ENCODE peak calls at places on chromosomes 6 and 20, in seven cellular contexts. M is activated gamma-delta T cell; Y is nucleus accumbens; X is epithelial cell of esophagus; H is stimulated activated naive CD8-positive, alpha-beta T cell treated with anti-CD3 and anti-CD28 coated beads, Interleukin-15, amount 100 ng/mL, for 72 hours; T is HS-27A; D is astrocyte of the spinal cord. B is an unnamed sample.

GRCh38 chr20:48275325-48275724 is 490.0 kb upstream of the SULF2 start:
- DNase-seq in M (no peak), D (peak), T (no peak), Y (no peak), H (no peak), X (no peak), B (no peak)

GRCh38 chr20:42111349-42111748 is 493.2 kb upstream of the CHD6 start:
- DNase-seq in X (no peak), H (no peak), D (no peak), T (no peak), Y (no peak), M (no peak), B (no peak)

GRCh38 chr20:51802170-51802745 is at the start of gene SALL4:
- DNase-seq in H (no peak), M (no peak), T (no peak), D (no peak), X (no peak), Y (no peak), B (no peak)

GRCh38 chr6:52221302-52221701 is 23.0 kb downstream of the IL17F start:
- DNase-seq in D (no peak), T (no peak), Y (no peak), H (peak), X (no peak), M (no peak), B (no peak)

GRCh38 chr20:25372584-25373336 is 17.9 kb downstream of the ABHD12 start:
- DNase-seq in X (peak), T (peak), D (peak), H (no peak), Y (no peak), M (no peak), B (peak)

GRCh38 chr6:157066781-157067491 is 256.4 kb downstream of the TMEM242 start:
- DNase-seq in Y (no peak), H (no peak), T (no peak), D (no peak), M (no peak), X (no peak), B (no peak)

GRCh38 chr6:47734826-47735481 is 36.6 kb downstream of the ADGRF4 start:
- DNase-seq in H (no peak), M (no peak), D (no peak), Y (no peak), T (no peak), X (no peak), B (no peak)

GRCh38 chr6:139060332-139060731 is 31.8 kb downstream of the ABRACL start:
- DNase-seq in D (peak), H (peak), T (no peak), M (no peak), X (peak), Y (no peak), B (peak)

GRCh38 chr6:74280130-74280692 is 584.2 kb downstream of the CD109 start:
- DNase-seq in X (no peak), D (no peak), M (no peak), Y (no peak), H (no peak), T (no peak), B (no peak)

GRCh38 chr20:891121-892080 is 24.7 kb downstream of the ANGPT4 start:
- DNase-seq in X (no peak), D (no peak), M (no peak), Y (peak), H (no peak), T (no peak), B (peak)

GRCh38 chr6:5146396-5146795 is 61.3 kb downstream of the PPP1R3G start:
- DNase-seq in D (no peak), T (no peak), Y (no peak), M (no peak), X (no peak), H (no peak), B (no peak)

GRCh38 chr6:101741474-101742171 is 348.1 kb downstream of the GRIK2 start:
- DNase-seq in M (no peak), D (no peak), T (no peak), H (no peak), X (no peak), Y (no peak), B (no peak)

GRCh38 chr6:108518714-108519576 is 41.8 kb upstream of the FOXO3 start:
- DNase-seq in T (no peak), X (peak), Y (no peak), D (peak), M (no peak), H (no peak), B (peak)

GRCh38 chr6:33321227-33321626 is 3.7 kb upstream of the ZBTB22 start:
- DNase-seq in X (no peak), T (no peak), M (no peak), H (no peak), D (no peak), Y (no peak), B (no peak)

GRCh38 chr6:17022604-17023003 is 79.2 kb upstream of the STMND1 start:
- DNase-seq in Y (no peak), M (no peak), T (no peak), D (no peak), H (no peak), X (no peak), B (no peak)

GRCh38 chr6:137058037-137058436 is 13.3 kb upstream of the IL20RA start:
- DNase-seq in T (no peak), M (no peak), Y (no peak), D (no peak), H (no peak), X (no peak), B (no peak)

GRCh38 chr6:147204060-147204785 is at the start of gene STXBP5:
- DNase-seq in H (peak), X (peak), Y (peak), T (no peak), M (peak), D (peak), B (peak)

GRCh38 chr6:158024566-158025297 is 43.1 kb downstream of the SYNJ2 start:
- DNase-seq in D (no peak), M (no peak), T (no peak), X (no peak), Y (no peak), H (no peak), B (no peak)

GRCh38 chr6:56532766-56533551 is 109.7 kb downstream of the DST start:
- DNase-seq in Y (no peak), M (no peak), D (no peak), X (no peak), T (no peak), H (no peak), B (no peak)

GRCh38 chr6:106666290-106667021 is 37.1 kb downstream of the QRSL1 start:
- DNase-seq in D (no peak), X (no peak), M (no peak), Y (no peak), H (no peak), T (no peak), B (no peak)

GRCh38 chr6:31771992-31772358 is 5.2 kb downstream of the VWA7 start:
- DNase-seq in X (no peak), M (no peak), H (no peak), D (no peak), T (no peak), Y (no peak), B (no peak)

GRCh38 chr6:156395276-156395675 is 381.9 kb upstream of the ARID1B start:
- DNase-seq in X (peak), M (no peak), D (no peak), Y (no peak), T (no peak), H (peak), B (no peak)

GRCh38 chr6:6801002-6801329 is 212.4 kb downstream of the LY86 start:
- DNase-seq in Y (no peak), X (no peak), M (no peak), H (no peak), D (no peak), T (no peak), B (no peak)

GRCh38 chr6:90818163-90818562 is 231.3 kb upstream of the MAP3K7 start:
- DNase-seq in M (no peak), H (no peak), Y (no peak), X (peak), D (no peak), T (no peak), B (no peak)

GRCh38 chr20:44019638-44020335 is 105.1 kb downstream of the TOX2 start:
- DNase-seq in T (no peak), X (peak), D (no peak), M (no peak), Y (no peak), H (peak), B (no peak)

GRCh38 chr6:51719297-51719696 is 368.1 kb downstream of the PKHD1 start:
- DNase-seq in M (no peak), H (no peak), Y (no peak), D (no peak), T (no peak), X (no peak), B (no peak)

GRCh38 chr6:80280258-80281010 is 174.0 kb downstream of the BCKDHB start:
- DNase-seq in Y (no peak), M (no peak), T (no peak), D (peak), X (peak), H (no peak), B (peak)

GRCh38 chr20:62066339-62066982 is 780 bp upstream of the TAF4 start:
- DNase-seq in D (peak), M (no peak), X (peak), T (peak), Y (no peak), H (peak), B (peak)

GRCh38 chr6:75775219-75775618 is 26.2 kb downstream of the MYO6 start:
- DNase-seq in D (no peak), T (no peak), H (no peak), Y (no peak), X (no peak), M (no peak), B (no peak)

GRCh38 chr20:39082686-39083085 is 120.5 kb downstream of the DHX35 start:
- DNase-seq in H (no peak), M (no peak), X (no peak), T (no peak), Y (no peak), D (no peak), B (no peak)

GRCh38 chr6:111761783-111762312 is 111.4 kb downstream of the FYN start:
- DNase-seq in D (peak), M (no peak), T (no peak), X (no peak), H (peak), Y (no peak), B (no peak)

GRCh38 chr6:13359287-13359686 is 30.9 kb upstream of the TBC1D7 start:
- DNase-seq in H (no peak), T (no peak), M (no peak), Y (no peak), D (no peak), X (no peak), B (no peak)

GRCh38 chr6:162099685-162100084 is 627.9 kb downstream of the PRKN start:
- DNase-seq in D (peak), T (no peak), Y (no peak), M (no peak), H (peak), X (peak), B (peak)

GRCh38 chr6:148831064-148831463 is 84.2 kb downstream of the UST start:
- DNase-seq in H (peak), Y (no peak), M (no peak), T (no peak), D (no peak), X (peak), B (peak)

GRCh38 chr6:38876470-38876869 is 161.4 kb downstream of the DNAH8 start:
- DNase-seq in H (peak), X (no peak), M (no peak), D (peak), Y (peak), T (no peak), B (no peak)

GRCh38 chr6:50143011-50143719 is 93.4 kb upstream of the DEFB112 start:
- DNase-seq in X (no peak), D (no peak), M (no peak), H (no peak), Y (no peak), T (no peak), B (no peak)

GRCh38 chr20:61918548-61918947 is 147.1 kb downstream of the TAF4 start:
- DNase-seq in X (no peak), T (no peak), Y (no peak), M (no peak), D (no peak), H (no peak), B (no peak)

GRCh38 chr6:40713002-40713719 is 126.0 kb upstream of the LRFN2 start:
- DNase-seq in Y (no peak), D (no peak), H (no peak), M (no peak), X (no peak), T (no peak), B (no peak)